ENCODE peak calls at places on chromosomes 13 and 19, in six cellular contexts. One of them, this sample, is unnamed.

GRCh38 chr13:87356314-87356713 is 314.9 kb upstream of the SLITRK5 start:
- DNase-seq in psoas muscle: no peak
- DNase-seq in tibial nerve: no peak
- DNase-seq in breast epithelium: no peak
- DNase-seq in Panc1: no peak
- DNase-seq in cardiac muscle cell: no peak
- DNase-seq in this sample: no peak

GRCh38 chr19:39502640-39503417 is 4.1 kb downstream of the DLL3 start:
- DNase-seq in psoas muscle: peak
- DNase-seq in tibial nerve: no peak
- DNase-seq in breast epithelium: no peak
- DNase-seq in Panc1: peak
- DNase-seq in cardiac muscle cell: peak
- DNase-seq in this sample: no peak

GRCh38 chr13:111271186-111271698 is 49.2 kb upstream of the TEX29 start:
- DNase-seq in psoas muscle: no peak
- DNase-seq in tibial nerve: no peak
- DNase-seq in breast epithelium: no peak
- DNase-seq in Panc1: no peak
- DNase-seq in cardiac muscle cell: no peak
- DNase-seq in this sample: no peak

GRCh38 chr19:2848625-2849024 is 7.3 kb downstream of the ZNF555 start:
- DNase-seq in psoas muscle: no peak
- DNase-seq in tibial nerve: no peak
- DNase-seq in breast epithelium: no peak
- DNase-seq in Panc1: no peak
- DNase-seq in cardiac muscle cell: no peak
- DNase-seq in this sample: no peak

GRCh38 chr19:13164370-13165090 is 14.3 kb downstream of the IER2 start:
- DNase-seq in psoas muscle: no peak
- DNase-seq in tibial nerve: no peak
- DNase-seq in breast epithelium: peak
- DNase-seq in Panc1: no peak
- DNase-seq in cardiac muscle cell: peak
- DNase-seq in this sample: no peak

GRCh38 chr19:2164020-2164988 is 571 bp downstream of the DOT1L start:
- DNase-seq in psoas muscle: no peak
- DNase-seq in tibial nerve: no peak
- DNase-seq in breast epithelium: peak
- DNase-seq in Panc1: no peak
- DNase-seq in cardiac muscle cell: peak
- DNase-seq in this sample: no peak

GRCh38 chr13:33543631-33544030 is 258.1 kb upstream of the STARD13 start:
- DNase-seq in psoas muscle: no peak
- DNase-seq in tibial nerve: no peak
- DNase-seq in breast epithelium: no peak
- DNase-seq in Panc1: no peak
- DNase-seq in cardiac muscle cell: no peak
- DNase-seq in this sample: no peak

GRCh38 chr13:95193509-95194230 is 107.6 kb downstream of the ABCC4 start:
- DNase-seq in psoas muscle: no peak
- DNase-seq in tibial nerve: no peak
- DNase-seq in breast epithelium: no peak
- DNase-seq in Panc1: no peak
- DNase-seq in cardiac muscle cell: no peak
- DNase-seq in this sample: no peak

GRCh38 chr19:55686311-55687050 is 11.5 kb downstream of the EPN1 start:
- DNase-seq in psoas muscle: no peak
- DNase-seq in tibial nerve: no peak
- DNase-seq in breast epithelium: no peak
- DNase-seq in Panc1: no peak
- DNase-seq in cardiac muscle cell: no peak
- DNase-seq in this sample: no peak

GRCh38 chr19:48819366-48819816 is 8.6 kb upstream of the BCAT2 start:
- DNase-seq in psoas muscle: peak
- DNase-seq in tibial nerve: peak
- DNase-seq in breast epithelium: peak
- DNase-seq in Panc1: no peak
- DNase-seq in cardiac muscle cell: no peak
- DNase-seq in this sample: no peak

GRCh38 chr19:7088999-7089398 is 19.5 kb downstream of the ZNF557 start:
- DNase-seq in psoas muscle: no peak
- DNase-seq in tibial nerve: no peak
- DNase-seq in breast epithelium: no peak
- DNase-seq in Panc1: no peak
- DNase-seq in cardiac muscle cell: no peak
- DNase-seq in this sample: no peak

GRCh38 chr19:7078007-7078406 is 8.5 kb downstream of the ZNF557 start:
- DNase-seq in psoas muscle: no peak
- DNase-seq in tibial nerve: no peak
- DNase-seq in breast epithelium: no peak
- DNase-seq in Panc1: no peak
- DNase-seq in cardiac muscle cell: no peak
- DNase-seq in this sample: no peak

DNA sequence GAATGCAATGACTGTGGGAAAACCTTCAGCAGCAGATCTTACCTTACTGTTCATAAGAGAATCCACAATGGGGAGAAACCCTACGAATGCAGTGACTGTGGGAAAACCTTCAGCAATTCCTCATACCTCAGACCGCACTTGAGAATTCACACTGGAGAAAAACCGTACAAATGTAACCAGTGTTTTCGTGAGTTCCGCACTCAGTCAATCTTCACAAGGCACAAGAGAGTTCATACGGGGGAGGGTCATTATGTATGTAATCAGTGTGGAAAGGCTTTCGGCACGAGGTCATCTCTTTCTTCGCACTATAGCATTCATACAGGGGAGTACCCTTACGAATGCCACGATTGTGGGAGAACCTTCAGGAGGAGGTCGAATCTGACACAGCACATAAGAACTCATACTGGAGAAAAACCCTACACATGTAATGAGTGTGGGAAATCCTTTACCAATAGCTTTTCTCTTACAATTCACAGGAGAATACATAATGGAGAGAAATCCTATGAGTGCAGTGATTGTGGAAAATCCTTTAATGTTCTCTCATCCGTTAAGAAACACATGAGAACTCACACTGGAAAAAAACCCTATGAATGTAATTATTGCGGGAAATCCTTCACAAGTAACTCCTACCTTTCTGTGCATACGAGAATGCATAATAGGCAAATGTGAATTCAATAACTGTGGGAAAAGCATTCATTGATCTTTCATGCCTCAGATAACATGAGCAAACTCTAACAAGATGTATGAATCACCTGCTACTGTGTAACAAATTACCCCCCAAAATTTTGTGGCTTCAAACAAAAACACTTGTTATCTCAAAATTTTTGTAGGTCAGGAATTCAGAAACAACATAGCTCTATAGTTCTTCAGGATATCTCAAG is 13.8 kb downstream of the ZNF557 start:
- DNase-seq in psoas muscle: no peak
- DNase-seq in tibial nerve: no peak
- DNase-seq in breast epithelium: no peak
- DNase-seq in Panc1: no peak
- DNase-seq in cardiac muscle cell: no peak
- DNase-seq in this sample: no peak
- H3K4me3 ChIP-seq in psoas muscle: no peak
- H3K4me3 ChIP-seq in tibial nerve: no peak
- H3K4me3 ChIP-seq in breast epithelium: peak
- H3K4me3 ChIP-seq in Panc1: no peak
- H3K4me3 ChIP-seq in cardiac muscle cell: no peak
- H3K4me3 ChIP-seq in this sample: no peak

GRCh38 chr19:46205183-46205984 is 24.2 kb upstream of the IGFL1 start:
- DNase-seq in psoas muscle: no peak
- DNase-seq in tibial nerve: no peak
- DNase-seq in breast epithelium: no peak
- DNase-seq in Panc1: no peak
- DNase-seq in cardiac muscle cell: no peak
- DNase-seq in this sample: no peak
- TF ChIP-seq CTCF in psoas muscle: no peak
- TF ChIP-seq CTCF in tibial nerve: no peak
- TF ChIP-seq CTCF in breast epithelium: no peak
- TF ChIP-seq CTCF in Panc1: no peak
- TF ChIP-seq CTCF in cardiac muscle cell: no peak
- TF ChIP-seq CTCF in this sample: no peak

GRCh38 chr19:50359432-50359818 is 6.0 kb downstream of the NAPSA start:
- DNase-seq in psoas muscle: no peak
- DNase-seq in tibial nerve: no peak
- DNase-seq in breast epithelium: no peak
- DNase-seq in Panc1: no peak
- DNase-seq in cardiac muscle cell: no peak
- DNase-seq in this sample: no peak

GRCh38 chr19:50356691-50357177 is 8.7 kb downstream of the NAPSA start:
- DNase-seq in psoas muscle: no peak
- DNase-seq in tibial nerve: no peak
- DNase-seq in breast epithelium: no peak
- DNase-seq in Panc1: no peak
- DNase-seq in cardiac muscle cell: no peak
- DNase-seq in this sample: no peak

GRCh38 chr19:50361290-50362029 is 4.0 kb downstream of the NAPSA start:
- DNase-seq in psoas muscle: no peak
- DNase-seq in tibial nerve: no peak
- DNase-seq in breast epithelium: no peak
- DNase-seq in Panc1: no peak
- DNase-seq in cardiac muscle cell: no peak
- DNase-seq in this sample: no peak

GRCh38 chr19:50357178-50358100 is 8.0 kb downstream of the NAPSA start:
- DNase-seq in psoas muscle: peak
- DNase-seq in tibial nerve: peak
- DNase-seq in breast epithelium: peak
- DNase-seq in Panc1: no peak
- DNase-seq in cardiac muscle cell: peak
- DNase-seq in this sample: no peak

GRCh38 chr19:50358483-50359431 is 6.7 kb downstream of the NAPSA start:
- DNase-seq in psoas muscle: peak
- DNase-seq in tibial nerve: no peak
- DNase-seq in breast epithelium: peak
- DNase-seq in Panc1: no peak
- DNase-seq in cardiac muscle cell: no peak
- DNase-seq in this sample: no peak
- H3K4me3 ChIP-seq in psoas muscle: peak
- H3K4me3 ChIP-seq in tibial nerve: peak
- H3K4me3 ChIP-seq in breast epithelium: peak
- H3K4me3 ChIP-seq in Panc1: no peak
- H3K4me3 ChIP-seq in cardiac muscle cell: no peak
- H3K4me3 ChIP-seq in this sample: peak

GRCh38 chr13:62019858-62020257 is 604.2 kb upstream of the PCDH20 start:
- DNase-seq in psoas muscle: no peak
- DNase-seq in tibial nerve: no peak
- DNase-seq in breast epithelium: no peak
- DNase-seq in Panc1: no peak
- DNase-seq in cardiac muscle cell: no peak
- DNase-seq in this sample: no peak

GRCh38 chr13:62014299-62014698 is 598.6 kb upstream of the PCDH20 start:
- DNase-seq in psoas muscle: no peak
- DNase-seq in tibial nerve: no peak
- DNase-seq in breast epithelium: no peak
- DNase-seq in Panc1: peak
- DNase-seq in cardiac muscle cell: peak
- DNase-seq in this sample: no peak
- TF ChIP-seq CTCF in psoas muscle: peak
- TF ChIP-seq CTCF in tibial nerve: peak
- TF ChIP-seq CTCF in breast epithelium: no peak
- TF ChIP-seq CTCF in Panc1: peak
- TF ChIP-seq CTCF in cardiac muscle cell: no peak
- TF ChIP-seq CTCF in this sample: no peak

GRCh38 chr13:88800505-88800904 is 1129.3 kb downstream of the SLITRK5 start:
- DNase-seq in psoas muscle: no peak
- DNase-seq in tibial nerve: no peak
- DNase-seq in breast epithelium: no peak
- DNase-seq in Panc1: no peak
- DNase-seq in cardiac muscle cell: no peak
- DNase-seq in this sample: no peak

GRCh38 chr13:88802886-88803285 is 1131.7 kb downstream of the SLITRK5 start:
- DNase-seq in psoas muscle: no peak
- DNase-seq in tibial nerve: no peak
- DNase-seq in breast epithelium: no peak
- DNase-seq in Panc1: no peak
- DNase-seq in cardiac muscle cell: no peak
- DNase-seq in this sample: no peak

DNA sequence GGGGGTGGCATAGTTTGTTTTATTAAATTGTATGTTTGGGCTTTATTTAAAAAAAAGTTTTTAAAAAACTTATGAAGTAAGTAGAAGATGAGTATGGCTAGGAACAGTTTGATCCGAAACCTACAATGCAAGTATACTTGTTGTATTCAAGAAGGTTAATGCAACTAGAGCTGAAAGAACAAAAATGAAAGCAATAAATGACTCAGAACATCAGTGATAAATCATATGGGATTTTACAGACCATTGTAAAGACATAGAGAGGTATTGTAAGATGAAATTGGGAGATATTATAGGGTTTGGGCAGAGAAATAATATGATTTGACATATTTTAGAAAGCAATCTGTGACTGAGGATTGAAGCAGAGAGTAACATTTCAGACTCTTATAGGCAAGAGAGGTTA is 1135.3 kb downstream of the SLITRK5 start:
- DNase-seq in psoas muscle: no peak
- DNase-seq in tibial nerve: no peak
- DNase-seq in breast epithelium: no peak
- DNase-seq in Panc1: no peak
- DNase-seq in cardiac muscle cell: no peak
- DNase-seq in this sample: no peak
- H3K4me3 ChIP-seq in psoas muscle: no peak
- H3K4me3 ChIP-seq in tibial nerve: no peak
- H3K4me3 ChIP-seq in breast epithelium: no peak
- H3K4me3 ChIP-seq in Panc1: no peak
- H3K4me3 ChIP-seq in cardiac muscle cell: no peak
- H3K4me3 ChIP-seq in this sample: no peak

GRCh38 chr19:36051637-36052036 is 2.4 kb downstream of the THAP8 start:
- DNase-seq in psoas muscle: no peak
- DNase-seq in tibial nerve: no peak
- DNase-seq in breast epithelium: no peak
- DNase-seq in Panc1: no peak
- DNase-seq in cardiac muscle cell: no peak
- DNase-seq in this sample: no peak

GRCh38 chr19:36049080-36049698 is 4.9 kb downstream of the THAP8 start:
- DNase-seq in psoas muscle: no peak
- DNase-seq in tibial nerve: no peak
- DNase-seq in breast epithelium: no peak
- DNase-seq in Panc1: no peak
- DNase-seq in cardiac muscle cell: no peak
- DNase-seq in this sample: no peak

GRCh38 chr19:36054119-36054732 is at the start of gene THAP8:
- DNase-seq in psoas muscle: peak
- DNase-seq in tibial nerve: peak
- DNase-seq in breast epithelium: peak
- DNase-seq in Panc1: peak
- DNase-seq in cardiac muscle cell: peak
- DNase-seq in this sample: peak

GRCh38 chr19:36047835-36048234 is 6.2 kb downstream of the THAP8 start:
- DNase-seq in psoas muscle: no peak
- DNase-seq in tibial nerve: no peak
- DNase-seq in breast epithelium: no peak
- DNase-seq in Panc1: no peak
- DNase-seq in cardiac muscle cell: no peak
- DNase-seq in this sample: no peak

DNA sequence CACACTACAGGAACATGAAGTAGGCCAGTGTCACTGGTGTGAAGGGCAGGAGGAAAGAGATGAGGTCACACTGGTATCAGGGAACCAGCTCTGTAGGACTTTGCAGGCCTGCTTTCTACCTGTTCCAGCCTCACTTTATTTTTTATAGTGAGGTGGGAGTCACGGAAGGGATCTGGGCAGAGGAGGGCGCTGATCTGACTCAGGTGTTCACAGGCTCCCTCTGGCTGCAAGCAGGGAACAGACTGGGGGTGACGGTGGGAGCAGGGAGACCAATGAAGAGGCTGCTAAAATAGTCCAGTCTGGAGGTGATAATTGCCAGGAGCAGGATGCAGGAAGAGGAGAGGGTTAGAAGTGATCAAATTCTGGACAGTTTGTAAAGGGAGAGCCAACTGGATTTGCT is 2.8 kb downstream of the THAP8 start:
- DNase-seq in psoas muscle: no peak
- DNase-seq in tibial nerve: no peak
- DNase-seq in breast epithelium: no peak
- DNase-seq in Panc1: no peak
- DNase-seq in cardiac muscle cell: peak
- DNase-seq in this sample: no peak
- TF ChIP-seq CTCF in psoas muscle: no peak
- TF ChIP-seq CTCF in tibial nerve: no peak
- TF ChIP-seq CTCF in breast epithelium: no peak
- TF ChIP-seq CTCF in Panc1: peak
- TF ChIP-seq CTCF in cardiac muscle cell: peak
- TF ChIP-seq CTCF in this sample: no peak